ENCODE peak calls at places on chromosomes 12 and 14, in five cellular contexts. R is cardiac fibroblast; P is CD4-positive, alpha-beta T cell; S is AG09309; X is heart left ventricle. B is an unnamed sample.

GRCh38 chr12:78406213-78406612 is 458.4 kb upstream of the SYT1 start:
- DNase-seq in R (no peak), P (no peak), S (no peak), X (no peak), B (no peak)

GRCh38 chr12:54993181-54993835 is 8.7 kb upstream of the TESPA1 start:
- DNase-seq in R (peak), P (peak), S (peak), X (peak), B (peak)

GRCh38 chr12:15757553-15758255 is 31.5 kb downstream of the EPS8 start:
- DNase-seq in R (peak), P (no peak), S (peak), X (no peak), B (no peak)

GRCh38 chr12:26246483-26247164 is 51.3 kb downstream of the SSPN start:
- DNase-seq in R (no peak), P (no peak), S (no peak), X (no peak), B (no peak)

GRCh38 chr12:96907681-96908163 is 665 bp downstream of the NEDD1 start:
- DNase-seq in R (peak), P (peak), S (no peak), X (no peak), B (peak)

GRCh38 chr14:24056800-24057184 is 5.0 kb downstream of the CARMIL3 start:
- DNase-seq in R (no peak), P (no peak), S (no peak), X (no peak), B (no peak)

GRCh38 chr12:110992909-110993308 is 72.5 kb upstream of the MYL2 start:
- DNase-seq in R (no peak), P (no peak), S (no peak), X (no peak), B (no peak)

GRCh38 chr14:92755495-92755894 is 7.1 kb upstream of the LGMN start:
- DNase-seq in R (peak), P (no peak), S (no peak), X (no peak), B (no peak)

GRCh38 chr14:76953196-76953945 is 75.1 kb downstream of the IRF2BPL start:
- DNase-seq in R (peak), P (peak), S (peak), X (peak), B (no peak)

GRCh38 chr14:79178719-79179118 is 1008.5 kb downstream of the NRXN3 start:
- DNase-seq in R (no peak), P (no peak), S (no peak), X (no peak), B (no peak)

GRCh38 chr12:55930771-55931316 is at the start of gene DGKA:
- DNase-seq in R (peak), P (peak), S (no peak), X (peak), B (peak)

GRCh38 chr12:2999265-2999841 is 40.2 kb downstream of the TEAD4 start:
- DNase-seq in R (no peak), P (no peak), S (no peak), X (no peak), B (no peak)

GRCh38 chr12:24798335-24798734 is 150.6 kb downstream of the BCAT1 start:
- DNase-seq in R (no peak), P (no peak), S (no peak), X (no peak), B (peak)

GRCh38 chr12:15853877-15854276 is 28.3 kb upstream of the STRAP start:
- DNase-seq in R (no peak), P (no peak), S (no peak), X (no peak), B (no peak)

GRCh38 chr12:23493690-23494101 is 455.8 kb downstream of the SOX5 start:
- DNase-seq in R (no peak), P (no peak), S (no peak), X (no peak), B (no peak)

GRCh38 chr14:106378191-106378590 is 851.8 kb downstream of the TMEM121 start:
- DNase-seq in R (no peak), P (peak), S (no peak), X (no peak), B (peak)
- TF ChIP-seq CTCF in R (no peak), P (peak), S (no peak), X (peak), B (peak)

DNA sequence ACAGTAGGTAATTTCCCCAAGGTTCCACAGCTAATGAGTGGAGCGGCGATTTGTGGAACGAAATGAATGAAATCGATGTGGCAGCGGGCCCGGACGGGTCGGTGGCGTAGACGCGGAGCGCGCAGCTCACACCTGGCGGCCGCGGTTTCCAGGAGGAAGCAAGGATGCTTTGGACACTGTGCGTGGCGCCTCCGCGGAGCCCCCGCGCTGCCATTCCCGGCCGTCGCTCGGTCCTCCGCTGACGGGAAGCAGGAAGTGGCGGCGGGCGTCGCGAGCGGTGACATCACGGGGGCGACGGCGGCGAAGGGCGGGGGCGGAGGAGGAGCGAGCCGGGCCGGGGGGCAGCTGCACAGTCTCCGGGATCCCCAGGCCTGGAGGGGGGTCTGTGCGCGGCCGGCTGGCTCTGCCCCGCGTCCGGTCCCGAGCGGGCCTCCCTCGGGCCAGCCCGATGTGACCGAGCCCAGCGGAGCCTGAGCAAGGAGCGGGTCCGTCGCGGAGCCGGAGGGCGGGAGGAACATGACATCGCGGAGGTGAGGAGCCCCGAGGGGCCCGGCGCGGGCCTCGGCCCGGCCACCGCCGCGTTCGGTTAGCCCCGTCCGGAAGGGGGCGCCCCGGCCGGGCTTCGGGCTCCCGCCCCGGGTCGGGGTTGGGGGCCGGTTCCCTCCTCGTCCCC is at the start of gene PTPN11:
- DNase-seq in R (peak), P (peak), S (no peak), X (peak), B (peak)
- TF ChIP-seq CTCF in R (no peak), P (peak), S (peak), X (peak), B (peak)

GRCh38 chr12:113221181-113221996 is at the start of gene TPCN1:
- DNase-seq in R (peak), P (peak), S (peak), X (peak), B (peak)
- TF ChIP-seq CTCF in R (no peak), P (no peak), S (no peak), X (no peak), B (no peak)

DNA sequence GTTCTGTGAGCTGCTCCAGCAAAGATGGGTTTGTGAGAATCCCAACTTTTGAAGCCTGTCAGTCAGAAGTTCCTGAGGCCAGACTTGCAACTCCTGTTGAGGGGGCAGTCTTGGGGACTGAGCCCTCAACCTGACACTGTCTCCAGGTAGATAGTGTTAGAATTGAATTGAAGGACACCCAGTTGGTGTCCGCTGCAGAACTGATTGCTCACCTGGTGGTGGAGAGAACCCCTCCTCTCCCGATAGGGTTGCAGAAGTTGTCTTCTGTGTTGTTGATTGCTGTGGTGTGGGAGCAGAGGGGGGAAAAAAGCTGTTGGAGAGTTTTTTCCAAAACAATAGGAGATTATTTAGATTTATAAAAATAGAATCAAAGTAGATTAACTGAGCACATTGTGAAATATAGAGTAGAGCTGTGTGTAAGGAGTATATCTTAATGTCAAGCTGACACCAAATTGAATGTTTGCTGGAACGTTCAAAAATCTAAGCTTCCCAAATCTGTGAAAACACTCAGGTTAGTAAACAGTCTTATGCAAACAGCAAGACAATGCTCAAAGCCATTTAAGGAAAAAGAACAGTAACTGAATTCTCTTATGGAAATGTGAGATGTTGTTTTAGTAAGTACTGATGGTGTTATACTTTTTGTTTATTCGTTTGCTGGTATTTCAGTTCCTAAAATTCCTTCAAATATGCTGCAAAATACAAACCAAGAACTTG is 18.6 kb downstream of the HIF1A start:
- DNase-seq in R (no peak), P (no peak), S (no peak), X (no peak), B (no peak)
- TF ChIP-seq CTCF in R (no peak), P (no peak), S (no peak), X (no peak), B (no peak)

GRCh38 chr12:81797100-81797499 is 38.0 kb upstream of the PPFIA2 start:
- DNase-seq in R (peak), P (no peak), S (no peak), X (no peak), B (peak)
- TF ChIP-seq CTCF in R (peak), P (no peak), S (no peak), X (peak), B (peak)

GRCh38 chr14:57408037-57408436 is 17.7 kb downstream of the NAA30 start:
- DNase-seq in R (no peak), P (no peak), S (no peak), X (no peak), B (no peak)
- TF ChIP-seq CTCF in R (no peak), P (no peak), S (no peak), X (no peak), B (no peak)

DNA sequence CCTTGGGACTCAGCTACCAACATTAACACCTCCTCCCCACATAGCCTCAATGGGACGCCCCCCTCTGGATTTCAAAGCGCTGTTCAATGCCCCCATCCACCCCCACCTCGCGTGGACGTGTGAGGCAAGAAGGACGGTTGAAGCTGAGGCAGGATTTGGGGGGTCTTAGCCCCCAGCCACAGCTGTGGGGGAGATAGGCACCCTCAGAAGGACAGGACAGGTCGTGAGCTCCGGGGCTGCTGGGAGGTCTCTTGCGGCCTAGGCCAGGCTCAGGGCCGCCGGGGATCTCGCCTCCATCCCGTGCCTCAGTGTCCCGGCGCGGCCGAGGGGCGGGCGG is 8.3 kb upstream of the SP7 start:
- DNase-seq in R (no peak), P (no peak), S (no peak), X (no peak), B (no peak)
- TF ChIP-seq CTCF in R (no peak), P (no peak), S (no peak), X (no peak), B (no peak)

B was measured in OCI-LY7.